ENCODE peak calls at places on chromosomes 11 and 22, in four cellular contexts. B is A549, I is K562, F is HepG2. H is an unnamed sample.

GRCh38 chr11:3959918-3960295 is 104.4 kb downstream of the STIM1 start:
- DNase-seq in B (no peak), I (no peak), F (no peak), H (no peak)

GRCh38 chr22:47196881-47197701 is 434.6 kb downstream of the TBC1D22A start:
- DNase-seq in B (no peak), I (no peak), F (no peak), H (no peak)

GRCh38 chr11:61699737-61700160 is 19.6 kb downstream of the DAGLA start:
- DNase-seq in B (no peak), I (no peak), F (no peak), H (no peak)

GRCh38 chr11:8809605-8810272 is 101.2 kb upstream of the AKIP1 start:
- DNase-seq in B (no peak), I (no peak), F (peak), H (no peak)

GRCh38 chr11:95308512-95309035 is 77.6 kb upstream of the SESN3 start:
- DNase-seq in B (no peak), I (no peak), F (no peak), H (no peak)

GRCh38 chr11:113951487-113951886 is 23.4 kb upstream of the HTR3A start:
- DNase-seq in B (no peak), I (no peak), F (no peak), H (no peak)

GRCh38 chr11:128579790-128580504 is 7.4 kb downstream of the ETS1 start:
- DNase-seq in B (no peak), I (no peak), F (no peak), H (no peak)

GRCh38 chr22:46129390-46130041 is 20.8 kb upstream of the PPARA start:
- DNase-seq in B (no peak), I (no peak), F (no peak), H (no peak)

GRCh38 chr11:128610765-128611617 is 23.6 kb upstream of the ETS1 start:
- DNase-seq in B (no peak), I (no peak), F (no peak), H (no peak)

GRCh38 chr11:133526790-133527189 is 5.5 kb downstream of the OPCML start:
- DNase-seq in B (no peak), I (no peak), F (no peak), H (no peak)

GRCh38 chr22:23569716-23570115 is 10.4 kb downstream of the IGLL1 start:
- DNase-seq in B (no peak), I (no peak), F (no peak), H (no peak)

GRCh38 chr11:22343411-22344032 is 5.3 kb downstream of the SLC17A6 start:
- DNase-seq in B (no peak), I (no peak), F (no peak), H (peak)

GRCh38 chr11:94767701-94768601 is at the start of gene AMOTL1:
- DNase-seq in B (no peak), I (peak), F (no peak), H (peak)

GRCh38 chr22:45742866-45743450 is 71.3 kb downstream of the ATXN10 start:
- DNase-seq in B (no peak), I (peak), F (peak), H (no peak)

GRCh38 chr22:50550395-50550794 is 4.7 kb downstream of the KLHDC7B start:
- DNase-seq in B (no peak), I (no peak), F (no peak), H (no peak)

GRCh38 chr22:45972091-45972867 is 4.7 kb downstream of the WNT7B start:
- DNase-seq in B (no peak), I (no peak), F (no peak), H (no peak)

GRCh38 chr11:43567396-43567975 is 113.1 kb upstream of the HSD17B12 start:
- DNase-seq in B (peak), I (peak), F (peak), H (no peak)

GRCh38 chr11:12157241-12157661 is 46.9 kb downstream of the MICAL2 start:
- DNase-seq in B (no peak), I (no peak), F (no peak), H (no peak)

GRCh38 chr11:11843233-11843632 is 1.5 kb downstream of the USP47 start:
- DNase-seq in B (peak), I (peak), F (peak), H (no peak)

GRCh38 chr11:128716231-128716630 is 22.4 kb downstream of the FLI1 start:
- DNase-seq in B (no peak), I (no peak), F (no peak), H (no peak)

GRCh38 chr11:110428956-110429613 is 663 bp upstream of the FDX1 start:
- DNase-seq in B (no peak), I (no peak), F (no peak), H (no peak)

GRCh38 chr11:84714316-84714780 is 912.8 kb downstream of the DLG2 start:
- DNase-seq in B (peak), I (peak), F (peak), H (peak)

GRCh38 chr22:46892866-46893265 is 130.4 kb downstream of the TBC1D22A start:
- DNase-seq in B (no peak), I (no peak), F (no peak), H (no peak)

GRCh38 chr11:12167098-12167999 is 57.0 kb downstream of the MICAL2 start:
- DNase-seq in B (peak), I (peak), F (peak), H (no peak)

GRCh38 chr11:67998150-67999045 is 5.5 kb downstream of the UNC93B1 start:
- DNase-seq in B (no peak), I (no peak), F (no peak), H (no peak)

DNA sequence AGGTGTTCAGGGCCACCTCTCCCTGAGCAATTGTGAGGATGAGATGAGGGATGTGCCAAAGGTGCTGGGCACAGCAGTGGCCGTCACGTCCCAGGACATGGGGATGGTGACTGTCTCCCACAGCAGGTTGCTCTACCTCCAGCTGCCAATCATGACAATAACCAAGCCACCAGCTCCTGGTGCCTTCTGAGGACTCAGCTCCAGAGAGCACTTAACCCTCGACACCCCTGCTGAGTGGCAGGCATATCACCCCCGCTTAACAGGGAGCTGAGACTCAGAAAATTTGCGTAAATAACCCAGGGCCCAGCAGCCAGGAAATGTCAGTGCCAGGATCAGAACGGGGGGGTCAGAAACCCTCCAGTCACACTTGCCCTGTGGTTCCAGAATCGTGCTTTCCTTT is 8.4 kb upstream of the PNPLA5 start:
- DNase-seq in B (no peak), I (no peak), F (no peak), H (no peak)
- TF ChIP-seq PHF8 in B (no peak), I (no peak), F (no peak), H (no peak)

GRCh38 chr11:44795803-44796535 is 69.2 kb downstream of the TSPAN18 start:
- DNase-seq in B (no peak), I (no peak), F (no peak), H (no peak)

GRCh38 chr11:44793350-44794090 is 66.8 kb downstream of the TSPAN18 start:
- DNase-seq in B (no peak), I (peak), F (no peak), H (no peak)

GRCh38 chr11:44797051-44797450 is 70.3 kb downstream of the TSPAN18 start:
- DNase-seq in B (no peak), I (no peak), F (no peak), H (no peak)

GRCh38 chr11:44799036-44799435 is 72.3 kb downstream of the TSPAN18 start:
- DNase-seq in B (no peak), I (no peak), F (no peak), H (no peak)

GRCh38 chr11:44797886-44798683 is 71.3 kb downstream of the TSPAN18 start:
- DNase-seq in B (no peak), I (no peak), F (no peak), H (no peak)
- TF ChIP-seq PHF8 in B (no peak), I (no peak), F (no peak), H (no peak)

GRCh38 chr22:29574762-29575450 is 6.0 kb downstream of the NIPSNAP1 start:
- DNase-seq in B (no peak), I (no peak), F (peak), H (no peak)
- TF ChIP-seq PHF8 in B (no peak), I (no peak), F (no peak), H (no peak)

GRCh38 chr11:117925198-117925925 is 3.8 kb downstream of the TMPRSS13 start:
- DNase-seq in B (no peak), I (no peak), F (no peak), H (no peak)
- TF ChIP-seq PHF8 in B (no peak), I (no peak), F (no peak), H (no peak)

DNA sequence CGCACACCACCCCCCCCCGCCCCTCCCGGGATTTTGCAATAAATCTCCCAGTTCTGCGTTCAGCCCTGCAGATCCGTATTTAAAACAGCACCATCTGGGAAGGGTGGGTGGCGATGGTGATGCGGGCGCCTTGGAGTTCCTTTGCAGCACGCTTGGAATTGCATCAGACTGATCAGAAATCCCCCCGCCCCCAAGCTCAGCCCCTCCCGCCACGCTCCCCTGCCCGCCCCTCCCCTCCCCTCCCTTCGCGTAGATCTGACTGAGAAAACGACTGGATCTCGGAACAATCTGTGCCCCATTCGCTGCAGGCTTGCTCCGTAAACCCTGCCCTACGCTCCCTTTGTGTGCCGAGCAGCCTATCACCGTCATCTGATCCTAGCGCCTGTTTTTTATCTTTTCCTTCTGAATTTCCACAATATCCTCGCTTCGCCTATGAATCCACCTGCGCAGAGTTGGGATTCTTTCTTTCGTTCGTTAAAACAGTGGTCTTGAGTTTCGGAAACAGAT is 18.1 kb upstream of the BDNF start:
- DNase-seq in B (peak), I (no peak), F (no peak), H (peak)
- TF ChIP-seq PHF8 in B (no peak), I (no peak), F (no peak), H (no peak)

GRCh38 chr11:19276859-19277808 is 36.4 kb upstream of the E2F8 start:
- DNase-seq in B (peak), I (no peak), F (peak), H (no peak)
- TF ChIP-seq PHF8 in B (no peak), I (no peak), F (no peak), H (no peak)

GRCh38 chr22:39520874-39521857 is 804 bp downstream of the ATF4 start:
- DNase-seq in B (no peak), I (peak), F (no peak), H (no peak)

GRCh38 chr22:39518996-39519680 is 1.2 kb upstream of the ATF4 start:
- DNase-seq in B (peak), I (peak), F (no peak), H (no peak)

GRCh38 chr22:39520054-39520873 is at the start of gene ATF4:
- DNase-seq in B (peak), I (peak), F (peak), H (peak)

GRCh38 chr22:39518124-39518786 is 2.1 kb upstream of the ATF4 start:
- DNase-seq in B (no peak), I (no peak), F (no peak), H (no peak)

DNA sequence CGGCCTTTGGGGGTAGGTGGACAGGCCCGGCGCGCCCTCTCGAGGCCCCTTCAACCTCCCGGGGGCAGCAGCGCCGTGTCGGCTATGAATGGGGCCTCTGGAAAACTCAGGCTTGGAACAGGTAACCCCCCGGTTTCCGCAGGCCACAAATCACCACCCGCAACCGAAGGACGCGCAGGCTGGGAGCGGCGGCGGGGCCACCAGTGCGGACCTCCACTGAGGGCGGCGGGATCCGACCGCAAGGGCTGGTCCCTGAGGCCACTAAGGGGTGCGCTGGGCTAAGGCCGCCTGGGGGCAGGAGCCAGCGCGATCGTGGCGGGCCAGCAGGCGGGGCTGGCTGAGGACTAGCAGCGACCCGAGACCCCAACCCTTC is 695 bp upstream of the ATF4 start:
- DNase-seq in B (peak), I (peak), F (peak), H (no peak)
- TF ChIP-seq PHF8 in B (peak), I (peak), F (peak), H (peak)

GRCh38 chr11:15171956-15172355 is 57.2 kb downstream of the INSC start:
- DNase-seq in B (no peak), I (no peak), F (no peak), H (no peak)
- TF ChIP-seq PHF8 in B (no peak), I (no peak), F (no peak), H (no peak)